ENCODE peak calls at places on chromosome 22, in four cellular contexts. G is psoas muscle, R is AG04450, N is fibroblast of the aortic adventitia. I is an unnamed sample.

GRCh38 chr22:50307891-50308596 is 598 bp upstream of the PLXNB2 start:
- DNase-seq in G (peak), R (no peak), N (no peak), I (no peak)

GRCh38 chr22:35457729-35458546 is 58.0 kb downstream of the MCM5 start:
- DNase-seq in G (no peak), R (no peak), N (no peak), I (no peak)

GRCh38 chr22:46672731-46673130 is 52.5 kb downstream of the GRAMD4 start:
- DNase-seq in G (no peak), R (no peak), N (no peak), I (no peak)

GRCh38 chr22:49422668-49423067 is 405.0 kb downstream of the BRD1 start:
- DNase-seq in G (no peak), R (no peak), N (no peak), I (no peak)

GRCh38 chr22:32615874-32616564 is 141.4 kb downstream of the FBXO7 start:
- DNase-seq in G (no peak), R (no peak), N (no peak), I (no peak)

GRCh38 chr22:49657275-49657973 is 170.2 kb downstream of the BRD1 start:
- DNase-seq in G (peak), R (no peak), N (no peak), I (no peak)

GRCh38 chr22:34105461-34106062 is 185.3 kb upstream of the LARGE1 start:
- DNase-seq in G (peak), R (no peak), N (no peak), I (no peak)

GRCh38 chr22:25759825-25760231 is 17.8 kb downstream of the MYO18B start:
- DNase-seq in G (peak), R (peak), N (peak), I (no peak)

GRCh38 chr22:43126506-43127165 is 16.1 kb downstream of the BIK start:
- DNase-seq in G (no peak), R (peak), N (peak), I (no peak)

GRCh38 chr22:19019679-19020032 is 83.6 kb upstream of the PRODH start:
- DNase-seq in G (no peak), R (no peak), N (no peak), I (no peak)

GRCh38 chr22:46830841-46831240 is 68.4 kb downstream of the TBC1D22A start:
- DNase-seq in G (no peak), R (no peak), N (no peak), I (no peak)

GRCh38 chr22:41481131-41481830 is 12.4 kb downstream of the ACO2 start:
- DNase-seq in G (peak), R (no peak), N (peak), I (peak)

GRCh38 chr22:46053563-46054090 is 76.7 kb upstream of the WNT7B start:
- DNase-seq in G (peak), R (no peak), N (peak), I (peak)

GRCh38 chr22:40855960-40856512 is 403 bp downstream of the ST13 start:
- DNase-seq in G (peak), R (no peak), N (peak), I (no peak)

GRCh38 chr22:40628354-40629042 is 8.0 kb downstream of the MRTFA start:
- DNase-seq in G (no peak), R (no peak), N (peak), I (no peak)

GRCh38 chr22:27046126-27046525 is 388.7 kb downstream of the MIAT start:
- DNase-seq in G (no peak), R (no peak), N (no peak), I (no peak)

GRCh38 chr22:47748887-47749286 is 986.4 kb downstream of the TBC1D22A start:
- DNase-seq in G (no peak), R (no peak), N (no peak), I (no peak)

DNA sequence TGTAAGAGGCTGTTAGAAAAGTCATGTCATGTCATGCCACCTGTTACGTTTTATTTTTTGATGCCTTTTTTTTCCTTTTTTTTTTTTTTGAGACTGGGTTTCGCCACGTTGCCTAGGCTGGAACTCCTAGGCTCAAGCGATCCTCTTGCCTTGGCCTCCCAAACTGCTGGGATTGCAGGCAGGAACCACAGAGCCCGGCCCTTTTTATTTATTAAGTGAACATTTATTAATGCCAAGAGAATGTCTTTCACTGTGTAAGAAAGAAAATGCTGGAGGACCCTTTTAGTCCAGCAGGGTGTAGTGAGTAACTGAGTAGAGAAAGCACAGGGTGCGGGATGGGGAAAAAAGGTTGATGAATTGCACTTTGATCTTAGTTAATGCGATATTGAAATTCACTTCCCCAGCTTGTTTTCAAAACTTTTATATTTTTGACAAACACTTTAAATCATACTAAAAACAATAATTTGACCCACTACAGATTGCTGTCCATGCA is 2.3 kb upstream of the XBP1 start:
- DNase-seq in G (no peak), R (no peak), N (no peak), I (no peak)
- TF ChIP-seq CTCF in G (no peak), R (no peak), N (no peak), I (peak)

DNA sequence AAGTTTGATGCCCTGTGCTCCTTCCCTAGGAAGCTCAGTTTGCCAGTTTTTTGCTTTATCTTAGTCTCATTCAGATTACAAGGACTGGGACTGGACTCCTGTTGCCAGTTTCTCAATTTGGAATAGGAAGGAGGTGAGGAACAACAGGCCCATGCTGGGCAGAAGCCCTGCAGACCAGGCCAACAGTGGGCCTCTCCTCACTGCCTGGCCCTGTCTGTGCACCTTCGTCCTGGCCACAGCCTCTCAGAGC is 23.7 kb downstream of the MED15 start:
- DNase-seq in G (no peak), R (no peak), N (no peak), I (no peak)
- TF ChIP-seq CTCF in G (no peak), R (no peak), N (no peak), I (no peak)

DNA sequence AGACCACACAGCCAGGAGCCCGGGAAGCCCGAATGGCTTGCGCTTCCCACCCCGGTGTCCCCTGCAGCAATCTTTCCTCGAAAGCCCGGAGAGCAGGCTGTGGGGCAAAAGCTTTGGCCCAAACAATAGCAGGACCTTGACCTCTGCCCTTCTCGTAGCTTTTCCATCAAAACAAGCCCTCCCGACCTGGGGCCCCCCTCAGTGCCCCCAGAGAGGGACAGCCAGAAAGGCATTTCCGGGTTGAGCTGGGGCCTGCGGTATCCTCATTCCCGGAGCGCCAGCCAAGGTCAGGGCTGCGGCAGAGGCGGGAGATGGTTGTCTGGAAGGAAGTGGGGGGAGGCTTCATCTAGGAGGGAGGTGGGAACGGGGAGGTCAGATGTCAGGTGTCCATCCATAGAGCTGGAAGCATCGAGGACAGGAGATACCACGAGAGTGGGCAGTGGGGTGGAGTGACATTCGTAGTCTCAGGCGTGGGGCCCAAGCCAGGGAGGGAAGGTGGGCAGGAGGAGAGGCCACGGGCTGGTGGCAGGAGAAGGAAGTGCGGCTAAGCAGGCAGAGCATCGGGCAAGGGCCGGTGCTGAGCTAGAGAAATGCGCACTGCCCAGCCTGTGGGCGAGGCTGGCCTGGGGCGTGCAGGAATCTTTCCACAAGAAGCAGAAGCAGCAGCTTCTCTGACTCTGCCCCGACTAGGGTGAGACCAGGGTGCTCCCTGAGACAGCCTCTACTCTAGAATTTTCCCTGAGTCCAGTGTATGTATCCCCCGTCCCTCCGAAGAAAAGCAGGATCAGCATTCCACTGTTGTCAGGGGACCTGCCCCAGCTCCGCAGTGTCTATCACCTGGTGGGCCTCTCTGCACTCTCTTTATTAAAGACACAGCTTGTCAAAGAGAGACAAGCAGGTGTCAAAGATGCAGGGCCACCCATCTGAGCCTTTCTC is 14.3 kb downstream of the PDGFB start:
- DNase-seq in G (peak), R (no peak), N (no peak), I (no peak)
- TF ChIP-seq CTCF in G (no peak), R (no peak), N (no peak), I (peak)

GRCh38 chr22:22709719-22710445 is 65.5 kb downstream of the GGTLC2 start:
- DNase-seq in G (no peak), R (no peak), N (no peak), I (no peak)
- TF ChIP-seq CTCF in G (no peak), R (no peak), N (peak), I (peak)

GRCh38 chr22:30557243-30557642 is 10.7 kb upstream of the SEC14L6 start:
- DNase-seq in G (no peak), R (no peak), N (no peak), I (no peak)

GRCh38 chr22:30556388-30556787 is 9.8 kb upstream of the SEC14L6 start:
- DNase-seq in G (no peak), R (no peak), N (no peak), I (no peak)

GRCh38 chr22:30562391-30562790 is 12.1 kb downstream of the GAL3ST1 start:
- DNase-seq in G (no peak), R (no peak), N (no peak), I (no peak)

GRCh38 chr22:30561402-30562154 is 12.9 kb downstream of the GAL3ST1 start:
- DNase-seq in G (no peak), R (no peak), N (no peak), I (no peak)

GRCh38 chr22:30559889-30560288 is 13.3 kb upstream of the SEC14L6 start:
- DNase-seq in G (no peak), R (no peak), N (no peak), I (no peak)
- TF ChIP-seq CTCF in G (no peak), R (no peak), N (no peak), I (no peak)

GRCh38 chr22:37430941-37431340 is 3.7 kb upstream of the ELFN2 start:
- DNase-seq in G (no peak), R (no peak), N (no peak), I (no peak)

GRCh38 chr22:37427711-37428635 is 694 bp upstream of the ELFN2 start:
- DNase-seq in G (no peak), R (no peak), N (no peak), I (no peak)

GRCh38 chr22:37426532-37427127 is 649 bp downstream of the ELFN2 start:
- DNase-seq in G (no peak), R (no peak), N (no peak), I (no peak)

GRCh38 chr22:37427128-37427710 is at the start of gene ELFN2:
- DNase-seq in G (no peak), R (no peak), N (no peak), I (no peak)

GRCh38 chr22:37428649-37429586 is 1.6 kb upstream of the ELFN2 start:
- DNase-seq in G (no peak), R (no peak), N (peak), I (no peak)
- TF ChIP-seq CTCF in G (peak), R (peak), N (peak), I (peak)

DNA sequence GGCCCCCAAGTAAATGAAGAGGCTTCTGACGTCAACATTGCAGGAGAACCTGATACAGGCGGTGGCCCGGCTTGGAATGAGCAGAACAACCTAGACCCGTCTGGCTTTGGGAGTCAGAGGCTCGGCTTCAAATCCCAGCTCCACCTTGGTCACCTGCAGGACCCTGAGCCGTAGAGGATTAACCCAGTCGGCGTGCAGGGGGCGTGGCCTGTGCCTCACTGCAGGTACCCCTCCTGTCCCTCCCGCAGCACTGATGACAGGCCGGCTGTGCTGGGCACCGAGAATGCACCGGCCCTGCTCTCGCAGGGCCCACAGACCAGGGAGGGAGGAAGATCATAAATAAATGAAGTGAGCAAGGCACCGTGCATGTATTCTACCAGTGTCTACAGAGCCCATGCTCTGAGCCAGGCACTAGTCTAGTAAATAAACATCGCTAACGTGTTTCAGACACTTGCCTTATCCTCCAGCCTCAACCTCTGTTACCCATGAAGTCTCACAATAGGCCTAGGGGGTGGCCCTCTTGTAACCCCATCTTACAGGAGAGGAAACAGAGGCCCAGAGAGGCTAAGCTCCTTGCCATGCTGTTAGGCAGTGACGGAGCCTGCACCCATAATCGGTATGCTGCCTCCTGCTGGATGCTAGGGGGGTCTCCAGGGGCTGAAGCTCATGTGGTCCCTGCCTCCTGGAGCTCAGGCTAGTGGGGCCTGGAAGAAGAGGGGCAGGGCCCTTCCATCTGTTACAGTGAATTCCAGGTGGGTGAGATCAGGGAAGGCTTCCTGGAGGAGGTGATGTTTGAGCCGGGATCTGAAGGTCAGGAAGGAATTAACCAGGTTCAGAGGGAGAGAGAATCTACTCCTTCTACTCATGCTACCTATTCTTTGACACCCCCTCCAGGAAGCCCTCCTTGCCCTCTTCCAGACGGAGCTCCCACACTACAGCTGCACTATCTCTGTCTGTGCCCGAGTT is 53.4 kb downstream of the RTL6 start:
- DNase-seq in G (no peak), R (no peak), N (no peak), I (no peak)
- TF ChIP-seq CTCF in G (no peak), R (peak), N (peak), I (peak)

GRCh38 chr22:37981282-37982011 is 2.9 kb downstream of the SOX10 start:
- DNase-seq in G (no peak), R (no peak), N (no peak), I (no peak)

GRCh38 chr22:37983860-37984791 is at the start of gene SOX10:
- DNase-seq in G (no peak), R (no peak), N (no peak), I (no peak)

GRCh38 chr22:37985050-37985585 is 763 bp upstream of the SOX10 start:
- DNase-seq in G (no peak), R (no peak), N (no peak), I (no peak)

GRCh38 chr22:37982151-37982838 is 2.1 kb downstream of the SOX10 start:
- DNase-seq in G (no peak), R (no peak), N (no peak), I (no peak)

GRCh38 chr22:37982938-37983859 is 1.2 kb downstream of the SOX10 start:
- DNase-seq in G (no peak), R (no peak), N (no peak), I (no peak)
- TF ChIP-seq CTCF in G (no peak), R (peak), N (no peak), I (peak)

GRCh38 chr22:17368144-17368726 is 1.0 kb upstream of the CECR2 start:
- DNase-seq in G (no peak), R (no peak), N (no peak), I (no peak)
- TF ChIP-seq CTCF in G (no peak), R (no peak), N (no peak), I (no peak)

GRCh38 chr22:39422101-39422500 is 22.5 kb downstream of the TAB1 start:
- DNase-seq in G (no peak), R (no peak), N (no peak), I (peak)

GRCh38 chr22:39421691-39422090 is 22.1 kb downstream of the TAB1 start:
- DNase-seq in G (no peak), R (no peak), N (no peak), I (peak)

GRCh38 chr22:39423976-39424375 is 24.4 kb downstream of the TAB1 start:
- DNase-seq in G (no peak), R (no peak), N (no peak), I (no peak)

GRCh38 chr22:39419911-39420310 is 20.3 kb downstream of the TAB1 start:
- DNase-seq in G (no peak), R (no peak), N (no peak), I (peak)

DNA sequence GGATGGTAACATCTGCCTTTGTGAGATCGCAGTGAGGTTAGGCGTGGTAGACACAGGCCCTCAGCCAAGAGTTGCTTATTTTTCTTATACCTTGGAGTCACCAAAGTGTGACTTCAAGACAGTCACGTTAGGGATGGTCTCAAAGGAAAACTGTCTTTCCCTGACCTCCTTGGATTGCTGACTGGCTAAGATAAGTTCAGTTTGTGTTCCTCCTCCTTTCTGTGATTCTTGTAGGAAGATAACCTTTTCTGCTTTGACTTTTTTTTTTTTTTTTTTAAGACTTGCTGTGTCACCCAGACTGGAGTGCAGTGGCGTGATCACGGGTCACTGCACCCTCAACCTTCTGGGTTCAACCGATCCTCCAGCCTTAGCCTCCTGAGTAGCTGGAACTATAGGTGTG is 23.1 kb downstream of the TAB1 start:
- DNase-seq in G (no peak), R (no peak), N (no peak), I (peak)
- TF ChIP-seq CTCF in G (no peak), R (no peak), N (no peak), I (no peak)

I was measured in chondrocyte.